ENCODE peak calls at places on chromosome 16, in five cellular contexts. W, S, H, T and B are unnamed samples.

GRCh38 chr16:85385463-85386331 is 227.4 kb upstream of the GSE1 start:
- DNase-seq in W (no peak), S (no peak), H (no peak), T (no peak), B (no peak)

GRCh38 chr16:54342966-54343365 is 56.4 kb upstream of the IRX3 start:
- DNase-seq in W (no peak), S (no peak), H (no peak), T (no peak), B (peak)

GRCh38 chr16:4805231-4805630 is 2.8 kb upstream of the ROGDI start:
- DNase-seq in W (no peak), S (no peak), H (no peak), T (no peak), B (no peak)

GRCh38 chr16:88730632-88731607 is 24.6 kb downstream of the CTU2 start:
- DNase-seq in W (no peak), S (no peak), H (no peak), T (no peak), B (peak)

GRCh38 chr16:30356401-30357084 is 1.4 kb upstream of the CD2BP2 start:
- DNase-seq in W (no peak), S (no peak), H (no peak), T (no peak), B (no peak)

GRCh38 chr16:9597967-9598730 is 506.7 kb downstream of the HAPSTR1 start:
- DNase-seq in W (no peak), S (no peak), H (no peak), T (no peak), B (no peak)

GRCh38 chr16:57752581-57753447 is 17.2 kb downstream of the KATNB1 start:
- DNase-seq in W (no peak), S (no peak), H (no peak), T (no peak), B (no peak)

GRCh38 chr16:67349172-67349571 is 22.6 kb downstream of the LRRC36 start:
- DNase-seq in W (no peak), S (no peak), H (no peak), T (peak), B (peak)

GRCh38 chr16:10039220-10040096 is 142.8 kb downstream of the GRIN2A start:
- DNase-seq in W (peak), S (no peak), H (no peak), T (no peak), B (no peak)

GRCh38 chr16:9136596-9136995 is 45.2 kb downstream of the HAPSTR1 start:
- DNase-seq in W (no peak), S (no peak), H (no peak), T (no peak), B (no peak)

GRCh38 chr16:35743101-35743692 is 2283.8 kb downstream of the TP53TG3F start:
- DNase-seq in W (no peak), S (no peak), H (no peak), T (no peak), B (no peak)

GRCh38 chr16:17565605-17566004 is 94.8 kb upstream of the XYLT1 start:
- DNase-seq in W (no peak), S (no peak), H (no peak), T (no peak), B (no peak)

GRCh38 chr16:68267612-68268405 is 3.5 kb downstream of the SLC7A6 start:
- DNase-seq in W (no peak), S (no peak), H (no peak), T (no peak), B (no peak)

GRCh38 chr16:11696266-11697012 is 28.2 kb downstream of the SNN start:
- DNase-seq in W (no peak), S (no peak), H (no peak), T (no peak), B (no peak)

GRCh38 chr16:4917117-4917516 is 19.8 kb downstream of the PPL start:
- DNase-seq in W (peak), S (no peak), H (no peak), T (no peak), B (peak)

GRCh38 chr16:63975669-63976068 is 1146.2 kb downstream of the CDH11 start:
- DNase-seq in W (no peak), S (no peak), H (no peak), T (no peak), B (no peak)